ENCODE peak calls at places on chromosomes 1 and 21, in five cellular contexts. A, T, R, Z and O are unnamed samples. For H3K4me1 and H3K36me3, the result is how much of the 10 kb centered on the place peaks cover.

GRCh38 chr21:41207401-41208388 is 39.7 kb downstream of the BACE2 start:
- DNase-seq in R (peak), T (no peak), Z (no peak), A (peak), O (no peak)

GRCh38 chr1:177174921-177175634 is 4.3 kb downstream of the BRINP2 start:
- DNase-seq in Z (no peak), A (no peak), R (no peak), T (no peak), O (no peak)

GRCh38 chr21:9750341-9751086 is 770.9 kb upstream of the TPTE start:
- DNase-seq in R (no peak), T (no peak), Z (no peak), A (no peak), O (no peak)

GRCh38 chr1:150995896-150996295 is 10.8 kb downstream of the MINDY1 start:
- DNase-seq in Z (no peak), R (peak), T (no peak), A (peak), O (no peak)

GRCh38 chr1:53729536-53730485 is 9.2 kb downstream of the GLIS1 start:
- DNase-seq in R (no peak), Z (no peak), A (no peak), T (no peak), O (no peak)

GRCh38 chr1:183273300-183273699 is 87.2 kb downstream of the LAMC2 start:
- DNase-seq in R (no peak), Z (peak), A (no peak), T (no peak), O (no peak)

GRCh38 chr1:170388489-170388888 is 143.5 kb upstream of the GORAB start:
- DNase-seq in R (no peak), T (no peak), Z (no peak), A (no peak), O (no peak)

GRCh38 chr1:233019921-233020320 is 69.5 kb downstream of the NTPCR start:
- DNase-seq in T (no peak), A (no peak), R (no peak), Z (no peak), O (no peak)

GRCh38 chr1:18396247-18396646 is 84.5 kb upstream of the KLHDC7A start:
- DNase-seq in R (no peak), T (no peak), Z (no peak), A (no peak), O (no peak)

GRCh38 chr1:5164155-5164554 is 509.7 kb downstream of the AJAP1 start:
- DNase-seq in R (no peak), T (no peak), A (no peak), Z (no peak), O (no peak)

GRCh38 chr1:156741613-156741983 is 710 bp upstream of the MRPL24 start:
- DNase-seq in T (no peak), Z (no peak), R (no peak), A (no peak), O (no peak)

GRCh38 chr21:35575280-35575915 is 484.9 kb downstream of the SETD4 start:
- DNase-seq in T (no peak), Z (no peak), R (no peak), A (no peak), O (no peak)

GRCh38 chr1:27099154-27099903 is 55.6 kb downstream of the SLC9A1 start:
- DNase-seq in R (no peak), Z (peak), A (peak), T (no peak), O (no peak)

GRCh38 chr1:13813398-13814012 is 113.5 kb downstream of the PRDM2 start:
- DNase-seq in R (no peak), Z (peak), T (no peak), A (no peak), O (no peak)

GRCh38 chr1:234536756-234537155 is 57.8 kb upstream of the TARBP1 start:
- DNase-seq in Z (no peak), A (no peak), T (no peak), R (no peak), O (no peak)
- H3K4me1 ChIP-seq in Z (under half), A (under half), T (under half), R (half or more), O (half or more)

GRCh38 chr1:62425041-62425440 is 11.8 kb upstream of the USP1 start:
- DNase-seq in Z (no peak), R (no peak), A (no peak), T (no peak), O (no peak)

GRCh38 chr1:62426238-62426637 is 10.6 kb upstream of the USP1 start:
- DNase-seq in T (no peak), R (no peak), Z (no peak), A (no peak), O (no peak)

GRCh38 chr1:62423580-62424242 is 13.1 kb upstream of the USP1 start:
- DNase-seq in Z (no peak), T (no peak), A (no peak), R (no peak), O (no peak)

GRCh38 chr1:62426794-62427193 is 10.1 kb upstream of the USP1 start:
- DNase-seq in R (no peak), A (no peak), Z (no peak), T (no peak), O (no peak)

GRCh38 chr1:62424412-62424811 is 12.4 kb upstream of the USP1 start:
- DNase-seq in R (no peak), Z (no peak), A (no peak), T (no peak), O (no peak)
- TF ChIP-seq POLR2AphosphoS5 in R (no peak), Z (no peak), A (no peak), T (no peak), O (no peak)

DNA sequence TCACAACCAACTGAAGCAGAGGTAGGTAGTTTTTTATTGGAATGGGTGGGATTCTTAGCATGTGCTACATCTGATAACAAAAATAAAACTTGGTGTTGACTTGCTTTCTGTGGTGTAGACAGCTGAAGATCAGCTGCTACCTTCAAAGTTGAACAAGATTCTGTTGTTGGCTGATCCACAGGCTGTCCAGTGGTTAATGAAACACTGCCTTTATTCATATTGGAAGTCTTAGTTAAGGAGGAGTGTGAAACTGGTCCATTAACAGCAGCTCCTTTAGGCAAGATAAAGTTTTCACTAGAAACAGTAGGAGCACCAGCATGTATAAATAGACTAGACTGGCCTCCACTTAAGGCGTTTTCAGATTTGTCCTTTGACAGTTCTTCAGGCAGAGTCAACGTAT is 81.1 kb downstream of the ZNF644 start:
- DNase-seq in Z (no peak), A (no peak), R (no peak), T (no peak), O (no peak)
- H3K36me3 ChIP-seq in Z (under half), A (under half), R (under half), T (under half), O (under half)

GRCh38 chr1:214934035-214934434 is 148.5 kb upstream of the KCNK2 start:
- DNase-seq in Z (no peak), T (no peak), R (no peak), A (no peak), O (no peak)

GRCh38 chr1:214927791-214928190 is 154.7 kb upstream of the KCNK2 start:
- DNase-seq in Z (no peak), A (no peak), T (no peak), R (no peak), O (no peak)

GRCh38 chr1:214935258-214935657 is 147.3 kb upstream of the KCNK2 start:
- DNase-seq in A (no peak), Z (no peak), R (no peak), T (no peak), O (no peak)

GRCh38 chr1:214928574-214928973 is 154.0 kb upstream of the KCNK2 start:
- DNase-seq in A (no peak), R (no peak), T (no peak), Z (no peak), O (no peak)

DNA sequence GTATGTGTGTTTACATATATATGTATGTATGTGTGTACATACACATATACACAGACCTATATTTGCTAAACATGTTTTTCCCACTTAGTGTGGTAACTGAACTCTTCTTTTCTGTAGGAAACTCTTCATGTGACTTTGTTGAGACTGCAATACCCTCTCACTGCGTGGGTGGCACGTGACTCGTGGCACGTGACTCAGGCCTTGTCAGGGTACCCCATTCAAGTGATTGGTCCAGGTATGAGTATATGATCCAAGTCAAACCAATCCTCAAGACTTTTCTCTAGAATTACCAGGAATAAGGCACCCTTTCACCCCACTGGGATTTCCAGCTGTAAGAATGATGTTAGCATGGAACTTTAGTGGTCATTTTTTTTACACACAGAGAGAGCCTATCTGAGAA is 149.2 kb upstream of the KCNK2 start:
- DNase-seq in R (no peak), A (no peak), Z (no peak), T (no peak), O (no peak)
- H3K4me1 ChIP-seq in R (under half), A (under half), Z (under half), T (under half), O (under half)

GRCh38 chr1:47852006-47852686 is 145.0 kb downstream of the TRABD2B start:
- DNase-seq in Z (no peak), A (no peak), R (no peak), T (no peak), O (no peak)
- TF ChIP-seq POLR2AphosphoS5 in Z (no peak), A (no peak), R (no peak), T (no peak), O (no peak)

GRCh38 chr1:160217466-160218165 is 12.4 kb downstream of the PEA15 start:
- DNase-seq in R (no peak), A (peak), Z (no peak), T (no peak), O (no peak)

GRCh38 chr1:160220301-160220700 is 15.1 kb downstream of the PEA15 start:
- DNase-seq in T (no peak), A (no peak), Z (no peak), R (no peak), O (no peak)

GRCh38 chr1:160219062-160219929 is 14.1 kb downstream of the PEA15 start:
- DNase-seq in R (no peak), Z (no peak), A (peak), T (peak), O (no peak)

GRCh38 chr1:160222521-160222920 is 17.3 kb downstream of the PEA15 start:
- DNase-seq in T (no peak), Z (no peak), A (no peak), R (no peak), O (no peak)

DNA sequence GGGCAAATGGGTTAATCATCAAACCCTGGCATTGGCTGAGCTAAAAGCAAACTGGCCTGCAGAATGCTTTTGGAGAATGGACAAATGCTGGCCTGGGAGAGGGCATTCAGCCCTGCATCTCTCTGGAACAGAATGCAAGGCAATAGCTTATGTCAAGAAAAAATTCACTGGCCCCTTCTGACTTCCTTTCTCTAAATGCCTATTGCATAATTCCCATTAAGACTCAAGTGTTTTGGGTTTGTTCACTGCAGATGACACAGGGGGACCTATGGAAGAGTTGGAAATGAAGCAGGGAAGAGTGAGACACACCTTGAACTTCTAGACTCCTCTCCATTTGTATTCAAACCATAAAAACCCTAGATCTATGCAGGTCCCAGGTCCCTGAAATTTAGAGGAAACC is 15.9 kb downstream of the PEA15 start:
- DNase-seq in A (no peak), Z (no peak), T (no peak), R (no peak), O (no peak)
- H3K36me3 ChIP-seq in A (half or more), Z (half or more), T (under half), R (half or more), O (under half)